ENCODE peak calls at places on chromosomes 5 and 9, in four cellular contexts. Z is mucosa of descending colon, X is AG04450, C is GM12865. G is an unnamed sample.

GRCh38 chr5:3107118-3107517 is 355.6 kb upstream of the IRX2 start:
- DNase-seq in Z (no peak), X (no peak), C (no peak), G (no peak)

GRCh38 chr9:137025120-137025966 is 2.7 kb downstream of the ABCA2 start:
- DNase-seq in Z (peak; percentile 54), X (no peak), C (peak; percentile 54), G (peak; percentile 78)

GRCh38 chr5:18752317-18752716 is 1118.1 kb downstream of the TAF11L14 start:
- DNase-seq in Z (no peak), X (no peak), C (no peak), G (no peak)

GRCh38 chr5:78779771-78780616 is 131.4 kb upstream of the LHFPL2 start:
- DNase-seq in Z (no peak), X (peak; percentile 79), C (no peak), G (peak; percentile 8)

GRCh38 chr9:35680331-35681105 is 6.8 kb downstream of the CA9 start:
- DNase-seq in Z (no peak), X (no peak), C (peak; percentile 77), G (no peak)

GRCh38 chr9:120265791-120266190 is 314.2 kb downstream of the CDK5RAP2 start:
- DNase-seq in Z (no peak), X (no peak), C (no peak), G (no peak)

GRCh38 chr5:113450366-113451328 is 15.9 kb upstream of the TSSK1B start:
- DNase-seq in Z (no peak), X (peak; percentile 15), C (no peak), G (no peak)

GRCh38 chr9:90053027-90053426 is 448.2 kb downstream of the GADD45G start:
- DNase-seq in Z (peak; percentile 19), X (no peak), C (peak; percentile 21), G (no peak)

GRCh38 chr5:58849995-58850667 is 267.3 kb downstream of the RAB3C start:
- DNase-seq in Z (peak; percentile 44), X (no peak), C (peak; percentile 21), G (peak; percentile 7)

GRCh38 chr9:7974335-7975005 is 174.9 kb upstream of the DMAC1 start:
- DNase-seq in Z (no peak), X (no peak), C (peak; percentile 35), G (no peak)

GRCh38 chr9:128106181-128106939 is 21.2 kb downstream of the PTGES2 start:
- DNase-seq in Z (no peak), X (no peak), C (no peak), G (no peak)

GRCh38 chr5:124544366-124545055 is 201.9 kb downstream of the ZNF608 start:
- DNase-seq in Z (no peak), X (no peak), C (peak; percentile 87), G (no peak)

GRCh38 chr5:145774442-145774841 is 60.7 kb downstream of the PRELID2 start:
- DNase-seq in Z (no peak), X (no peak), C (no peak), G (no peak)

GRCh38 chr9:79900754-79901153 is 329.0 kb downstream of the TLE4 start:
- DNase-seq in Z (no peak), X (no peak), C (no peak), G (no peak)

GRCh38 chr5:35926389-35927051 is 11.9 kb downstream of the CAPSL start:
- DNase-seq in Z (peak; percentile 77), X (no peak), C (peak; percentile 68), G (peak; percentile 2)

GRCh38 chr9:121440265-121440664 is 59.4 kb downstream of the GGTA1 start:
- DNase-seq in Z (no peak), X (no peak), C (no peak), G (no peak)

GRCh38 chr9:108869092-108869725 is 7.1 kb downstream of the ACTL7A start:
- DNase-seq in Z (no peak), X (no peak), C (no peak), G (no peak)

GRCh38 chr9:96241391-96241809 is 60.6 kb downstream of the HSD17B3 start:
- DNase-seq in Z (no peak), X (no peak), C (peak; percentile 53), G (no peak)

GRCh38 chr5:1745806-1746370 is 53.7 kb downstream of the MRPL36 start:
- DNase-seq in Z (no peak), X (no peak), C (no peak), G (no peak)

GRCh38 chr5:42970636-42971559 is 69.2 kb downstream of the ANXA2R start:
- DNase-seq in Z (no peak), X (no peak), C (no peak), G (no peak)

GRCh38 chr9:124217839-124218437 is 39.8 kb upstream of the NEK6 start:
- DNase-seq in Z (no peak), X (no peak), C (peak; percentile 83), G (no peak)

GRCh38 chr9:78791779-78792178 is 494.9 kb downstream of the PSAT1 start:
- DNase-seq in Z (no peak), X (no peak), C (no peak), G (no peak)

GRCh38 chr5:96219580-96220281 is 213.3 kb downstream of the PCSK1 start:
- DNase-seq in Z (no peak), X (no peak), C (peak; percentile 8), G (no peak)

GRCh38 chr5:17620627-17621026 is 10.4 kb downstream of the TAF11L12 start:
- DNase-seq in Z (no peak), X (no peak), C (no peak), G (no peak)

GRCh38 chr9:108040783-108041182 is 551.2 kb upstream of the KLF4 start:
- DNase-seq in Z (no peak), X (no peak), C (no peak), G (no peak)

GRCh38 chr5:75156585-75156984 is 80.1 kb downstream of the ANKRD31 start:
- DNase-seq in Z (no peak), X (no peak), C (no peak), G (no peak)

GRCh38 chr5:113489299-113489698 is 1.0 kb upstream of the MCC start:
- DNase-seq in Z (peak; percentile 25), X (peak; percentile 95), C (peak; percentile 35), G (peak; percentile 87)

GRCh38 chr5:111278824-111279504 is 54.8 kb downstream of the CAMK4 start:
- DNase-seq in Z (peak; percentile 84), X (no peak), C (peak; percentile 78), G (no peak)

GRCh38 chr5:171757853-171758535 is 27.6 kb upstream of the SMIM23 start:
- DNase-seq in Z (no peak), X (peak; percentile 93), C (no peak), G (peak; percentile 32)

GRCh38 chr5:5080790-5081189 is 59.3 kb upstream of the ADAMTS16 start:
- DNase-seq in Z (no peak), X (no peak), C (no peak), G (no peak)

GRCh38 chr5:119524461-119524860 is 72.2 kb downstream of the HSD17B4 start:
- DNase-seq in Z (no peak), X (no peak), C (no peak), G (peak; percentile 33)

GRCh38 chr9:111069233-111069632 is 31.0 kb upstream of the LPAR1 start:
- DNase-seq in Z (no peak), X (no peak), C (no peak), G (no peak)

GRCh38 chr9:110115341-110115820 is 92.6 kb downstream of the C9orf152 start:
- DNase-seq in Z (no peak), X (no peak), C (no peak), G (no peak)

GRCh38 chr5:54825005-54825404 is 160.4 kb downstream of the ESM1 start:
- DNase-seq in Z (no peak), X (no peak), C (no peak), G (no peak)

GRCh38 chr5:77957931-77958476 is 181.9 kb upstream of the TBCA start:
- DNase-seq in Z (no peak), X (no peak), C (no peak), G (no peak)

GRCh38 chr5:147483961-147484707 is 25.7 kb downstream of the DPYSL3 start:
- DNase-seq in Z (peak; percentile 49), X (peak; percentile 87), C (no peak), G (peak; percentile 69)

GRCh38 chr5:168920019-168920813 is 341.0 kb upstream of the PANK3 start:
- DNase-seq in Z (peak; percentile 8), X (no peak), C (no peak), G (no peak)

GRCh38 chr5:14145356-14146334 is 2.5 kb downstream of the TRIO start:
- DNase-seq in Z (no peak), X (peak; percentile 50), C (no peak), G (no peak)

GRCh38 chr5:14148483-14148882 is 5.3 kb downstream of the TRIO start:
- DNase-seq in Z (no peak), X (no peak), C (no peak), G (no peak)

GRCh38 chr5:14144586-14145355 is 1.6 kb downstream of the TRIO start:
- DNase-seq in Z (peak; percentile 69), X (no peak), C (peak; percentile 88), G (no peak)

GRCh38 chr5:14147210-14147609 is 4.1 kb downstream of the TRIO start:
- DNase-seq in Z (no peak), X (no peak), C (no peak), G (no peak)

GRCh38 chr5:14146725-14147124 is 3.6 kb downstream of the TRIO start:
- DNase-seq in Z (no peak), X (no peak), C (no peak), G (no peak)
- H3K4me3 ChIP-seq in Z (no peak overlapping the region), X (peak overlapping the region; percentile 84), C (peak overlapping the region; percentile 99), G (peak overlapping the region; percentile 3)

GRCh38 chr5:23473915-23474679 is 33.3 kb upstream of the PRDM9 start:
- DNase-seq in Z (no peak), X (no peak), C (no peak), G (no peak)

DNA sequence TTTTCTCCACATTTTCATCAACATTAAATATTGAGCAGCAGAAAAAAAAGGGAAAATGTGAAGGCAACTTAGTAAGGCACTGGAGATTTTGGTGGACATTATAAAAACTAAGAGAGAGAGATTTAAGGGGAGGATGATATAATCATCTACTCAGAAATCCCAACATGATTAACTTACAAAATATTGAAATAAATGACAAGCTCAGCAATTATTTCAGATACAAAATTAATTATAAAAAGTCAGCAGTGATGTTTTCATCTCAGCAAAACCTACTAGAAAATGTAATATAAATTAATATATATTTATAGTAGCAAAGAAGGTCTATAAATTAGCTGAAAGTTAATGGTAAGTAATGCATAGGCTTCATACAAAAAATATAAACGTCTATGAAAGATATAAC is 30.8 kb upstream of the PRDM9 start:
- DNase-seq in Z (no peak), X (no peak), C (no peak), G (no peak)
- H3K4me3 ChIP-seq in Z (no peak overlapping the region), X (no peak overlapping the region), C (no peak overlapping the region), G (no peak overlapping the region)

DNA sequence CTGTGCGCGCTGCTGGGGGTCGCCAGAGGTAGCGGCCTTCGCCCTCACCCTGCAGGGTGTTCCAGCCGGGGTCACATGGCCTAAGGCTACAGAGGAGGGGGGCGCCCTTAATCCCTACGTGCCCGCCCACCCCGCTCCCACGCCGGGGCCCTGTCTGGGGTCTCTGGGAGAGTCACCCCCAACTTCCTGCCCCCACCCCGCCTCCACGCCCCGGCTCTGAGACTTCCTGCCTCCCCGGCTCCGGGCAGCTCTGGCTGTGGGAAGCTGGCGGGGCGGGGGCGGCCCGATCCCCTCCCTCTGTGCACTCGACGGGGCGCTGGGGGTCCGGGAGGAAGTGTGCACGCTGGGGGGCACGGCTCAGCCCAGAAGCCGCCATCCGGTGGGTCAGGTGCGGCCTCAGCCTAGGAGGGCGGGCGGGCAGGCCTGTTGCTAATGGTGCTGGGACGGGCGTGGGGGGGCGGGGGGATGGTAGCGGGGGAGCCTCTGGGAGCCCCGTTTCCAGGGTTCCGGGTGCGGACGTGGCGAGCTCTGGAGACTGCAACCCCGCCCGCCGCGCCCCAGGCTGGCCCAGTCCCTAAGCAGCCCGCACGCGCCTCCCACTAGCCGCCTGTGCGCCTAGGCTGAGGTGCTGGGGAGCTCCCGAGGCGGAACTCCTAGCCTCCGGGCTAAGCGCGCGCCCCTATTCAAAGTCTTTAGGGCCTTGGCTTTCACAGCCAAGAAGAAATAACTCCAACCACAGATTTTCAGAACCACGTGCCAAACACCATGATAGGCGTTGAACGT is 61.6 kb downstream of the CXXC5 start:
- DNase-seq in Z (peak; percentile 26), X (no peak), C (no peak), G (no peak)
- H3K4me3 ChIP-seq in Z (no peak overlapping the region), X (no peak overlapping the region), C (no peak overlapping the region), G (peak overlapping the region; percentile 15)

GRCh38 chr9:134641989-134642384 is 384 bp downstream of the COL5A1 start:
- DNase-seq in Z (no peak), X (no peak), C (no peak), G (no peak)
- H3K4me3 ChIP-seq in Z (peak overlapping the region; percentile 40), X (peak overlapping the region; percentile 85), C (no peak overlapping the region), G (peak overlapping the region; percentile 55)